ENCODE peak calls at places on chromosome 22, in ten cellular contexts. F is CD4-positive, CD25-positive, alpha-beta regulatory T cell; K is upper lobe of right lung; D is CD8-positive, alpha-beta T cell; X is HL-60; T is uterus; V is brain microvascular endothelial cell; S is substantia nigra; G is coronary artery; Z is HCT116. O is an unnamed sample.

GRCh38 chr22:43225609-43226008 is 38.7 kb upstream of the TTLL12 start:
- DNase-seq in X (no peak), V (no peak), K (no peak), Z (no peak), G (no peak), D (no peak), F (no peak), T (no peak), S (no peak), O (no peak)

GRCh38 chr22:45420539-45420938 is 7.0 kb downstream of the RIBC2 start:
- DNase-seq in K (no peak), G (peak; percentile 41), F (no peak), X (no peak), D (no peak), T (no peak), V (no peak), Z (no peak), S (no peak), O (no peak)

GRCh38 chr22:48342016-48342415 is 1485.7 kb downstream of the BRD1 start:
- DNase-seq in S (no peak), X (no peak), G (no peak), K (no peak), D (no peak), Z (no peak), T (no peak), V (no peak), F (no peak), O (no peak)

GRCh38 chr22:47176573-47177333 is 414.3 kb downstream of the TBC1D22A start:
- DNase-seq in D (no peak), T (peak; percentile 10), S (no peak), F (no peak), V (no peak), X (no peak), G (peak; percentile 63), Z (no peak), K (peak; percentile 60), O (no peak)

GRCh38 chr22:28282346-28282745 is 363.3 kb upstream of the PITPNB start:
- DNase-seq in V (no peak), D (no peak), S (no peak), F (no peak), T (no peak), X (no peak), G (no peak), Z (no peak), K (no peak), O (no peak)

GRCh38 chr22:17213976-17214375 is 5.3 kb downstream of the ADA2 start:
- DNase-seq in G (no peak), X (no peak), K (peak; percentile 75), T (peak; percentile 38), S (no peak), D (peak; percentile 68), F (peak; percentile 38), Z (peak; percentile 40), V (peak; percentile 27), O (no peak)

GRCh38 chr22:24775769-24776492 is 1.4 kb upstream of the PIWIL3 start:
- DNase-seq in X (no peak), F (no peak), K (no peak), G (no peak), Z (no peak), V (peak; percentile 33), S (no peak), D (no peak), T (no peak), O (no peak)

GRCh38 chr22:43299736-43300135 is 43.4 kb downstream of the SCUBE1 start:
- DNase-seq in T (no peak), D (no peak), G (no peak), F (no peak), V (no peak), X (no peak), K (no peak), Z (no peak), S (no peak), O (no peak)

DNA sequence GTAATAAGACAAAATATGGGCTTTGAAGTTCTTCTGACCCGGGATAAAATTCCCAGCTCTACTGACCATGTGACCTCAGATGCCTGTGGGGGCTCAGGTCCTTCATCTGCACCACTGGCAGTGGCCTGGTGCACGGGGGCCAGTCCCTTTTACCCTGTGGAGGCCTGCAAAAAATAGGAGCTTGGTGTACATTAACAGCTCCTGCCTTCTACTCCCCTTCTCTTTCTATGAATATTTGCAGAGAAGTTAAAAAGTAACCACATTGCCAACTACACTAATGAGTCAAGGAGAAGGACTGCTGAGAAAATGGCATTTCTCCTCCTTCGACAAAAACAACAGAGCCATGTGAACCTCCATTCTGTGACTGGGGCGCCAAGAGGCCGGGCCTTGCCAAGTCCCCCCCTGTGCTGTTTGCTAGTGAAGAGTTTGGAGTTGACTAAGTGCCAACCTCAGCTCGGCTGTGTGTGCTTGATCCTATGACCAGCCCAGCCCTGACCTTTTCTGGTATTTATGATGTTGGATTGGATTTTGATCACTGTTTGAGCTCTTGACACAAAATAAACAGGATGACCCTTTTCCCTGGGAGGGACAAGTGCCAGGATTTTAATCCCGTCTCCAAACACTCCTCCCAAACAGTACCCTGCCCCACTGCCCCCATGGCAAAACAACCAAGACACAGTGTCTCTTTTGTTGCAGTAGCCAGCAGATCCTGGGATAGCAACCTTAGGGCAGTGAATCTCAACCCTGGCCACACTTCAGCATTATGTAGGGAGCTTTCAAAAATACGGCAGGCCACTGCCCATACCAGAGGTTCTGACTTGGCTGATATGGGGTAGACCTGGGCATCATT is 380.1 kb downstream of the LARGE1 start:
- DNase-seq in S (peak; percentile 15), F (no peak), Z (no peak), G (no peak), V (peak; percentile 8), T (peak; percentile 60), K (peak; percentile 77), D (no peak), X (no peak), O (no peak)
- H3K27ac ChIP-seq in S (peak overlapping the region; percentile 17), F (no peak overlapping the region), Z (no peak overlapping the region), G (no peak overlapping the region), V (no peak overlapping the region), T (peak overlapping the region; percentile 56), K (peak overlapping the region; percentile 24), D (no peak overlapping the region), X (no peak overlapping the region), O (no peak overlapping the region)

DNA sequence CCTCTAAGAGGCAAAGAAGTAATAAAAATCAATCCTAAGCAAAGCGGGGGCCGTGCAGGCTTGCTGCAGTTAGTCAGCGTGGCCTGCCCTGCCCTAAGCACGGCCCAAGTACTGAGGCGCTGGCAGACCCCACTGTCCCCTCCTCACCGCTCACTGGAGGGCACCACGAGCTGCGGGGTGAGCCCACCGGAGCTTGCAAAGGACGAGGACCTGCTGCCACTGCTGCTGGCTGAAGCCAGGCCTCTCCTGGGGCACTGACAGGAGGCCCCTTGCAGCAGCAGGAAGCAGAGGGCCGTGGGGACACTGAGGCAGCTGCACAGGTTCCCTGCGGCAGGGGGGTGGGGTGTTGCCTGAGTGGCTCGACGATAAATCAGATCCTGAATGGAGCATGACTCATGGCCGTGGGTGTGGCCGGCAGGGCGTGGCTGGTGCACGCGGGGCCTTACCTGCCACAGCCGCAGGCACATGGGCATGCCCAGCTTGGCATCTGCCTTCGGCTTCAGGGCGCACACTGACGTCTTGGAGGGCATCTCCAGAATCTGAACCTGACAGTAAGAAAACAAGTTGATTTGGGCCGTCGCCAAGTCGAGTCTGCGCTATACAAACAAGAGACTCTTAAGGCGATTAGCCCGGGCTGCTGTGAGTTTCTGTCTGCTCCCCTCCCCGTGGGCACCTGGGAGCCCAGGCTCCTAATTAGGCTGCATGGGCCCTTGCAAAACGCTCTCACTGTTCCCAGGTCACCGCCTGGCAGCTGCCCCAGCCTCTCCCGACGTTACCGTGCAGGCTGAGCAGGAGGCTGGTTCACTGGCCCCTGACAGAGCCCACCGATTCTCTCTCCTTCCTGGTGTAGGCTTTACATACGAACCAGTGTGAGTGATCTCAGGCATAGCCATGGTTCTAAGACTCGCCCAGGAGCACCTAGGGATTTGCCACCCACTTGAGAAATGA is 45.9 kb downstream of the TBX1 start:
- DNase-seq in S (no peak), T (peak; percentile 25), X (no peak), K (peak; percentile 87), Z (peak; percentile 38), V (no peak), G (no peak), D (no peak), F (no peak), O (peak; percentile 66)
- H3K27ac ChIP-seq in S (no peak overlapping the region), T (no peak overlapping the region), X (no peak overlapping the region), K (no peak overlapping the region), Z (peak overlapping the region; percentile 57), V (no peak overlapping the region), G (no peak overlapping the region), D (no peak overlapping the region), F (no peak overlapping the region), O (peak overlapping the region; percentile 40)

DNA sequence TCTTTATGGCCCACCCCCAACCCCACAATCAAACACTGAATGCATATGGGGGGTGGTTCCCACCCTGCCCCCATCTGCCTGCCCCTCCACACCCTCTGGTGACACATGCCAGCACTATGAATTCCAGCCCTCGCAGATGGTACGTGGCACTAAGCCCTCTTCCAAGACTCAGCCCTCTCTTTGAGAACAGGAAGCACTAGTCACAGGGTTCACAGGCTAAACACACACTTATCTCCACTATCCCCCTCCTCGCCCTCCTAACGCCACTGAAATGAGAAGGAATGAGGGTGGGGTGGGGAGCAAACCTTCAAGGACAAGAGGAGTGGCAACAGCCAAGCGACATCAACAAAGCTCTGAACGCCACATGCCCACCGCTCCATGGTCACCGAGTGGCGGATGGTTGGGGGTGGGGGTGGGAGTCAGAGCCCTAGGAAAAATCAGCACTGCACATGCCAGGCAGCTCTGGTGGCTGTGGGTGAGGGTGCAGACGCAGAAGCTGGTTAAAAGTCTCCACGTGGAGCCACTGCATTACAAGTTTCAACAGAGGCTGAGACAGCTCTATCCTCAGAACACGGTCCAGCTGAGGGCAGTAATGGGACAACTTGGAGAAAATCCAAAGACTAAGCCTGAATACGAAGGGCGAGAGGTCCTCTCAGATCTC is 33.6 kb downstream of the TMEM184B start:
- DNase-seq in F (no peak), X (no peak), Z (no peak), K (peak; percentile 74), G (peak; percentile 90), S (peak; percentile 43), T (no peak), D (no peak), V (peak; percentile 85), O (peak; percentile 64)
- H3K27ac ChIP-seq in F (no peak overlapping the region), X (no peak overlapping the region), Z (peak overlapping the region; percentile 45), K (peak overlapping the region; percentile 79), G (peak overlapping the region; percentile 60), S (peak overlapping the region; percentile 94), T (peak overlapping the region; percentile 56), D (no peak overlapping the region), V (peak overlapping the region; percentile 89), O (peak overlapping the region; percentile 98)

DNA sequence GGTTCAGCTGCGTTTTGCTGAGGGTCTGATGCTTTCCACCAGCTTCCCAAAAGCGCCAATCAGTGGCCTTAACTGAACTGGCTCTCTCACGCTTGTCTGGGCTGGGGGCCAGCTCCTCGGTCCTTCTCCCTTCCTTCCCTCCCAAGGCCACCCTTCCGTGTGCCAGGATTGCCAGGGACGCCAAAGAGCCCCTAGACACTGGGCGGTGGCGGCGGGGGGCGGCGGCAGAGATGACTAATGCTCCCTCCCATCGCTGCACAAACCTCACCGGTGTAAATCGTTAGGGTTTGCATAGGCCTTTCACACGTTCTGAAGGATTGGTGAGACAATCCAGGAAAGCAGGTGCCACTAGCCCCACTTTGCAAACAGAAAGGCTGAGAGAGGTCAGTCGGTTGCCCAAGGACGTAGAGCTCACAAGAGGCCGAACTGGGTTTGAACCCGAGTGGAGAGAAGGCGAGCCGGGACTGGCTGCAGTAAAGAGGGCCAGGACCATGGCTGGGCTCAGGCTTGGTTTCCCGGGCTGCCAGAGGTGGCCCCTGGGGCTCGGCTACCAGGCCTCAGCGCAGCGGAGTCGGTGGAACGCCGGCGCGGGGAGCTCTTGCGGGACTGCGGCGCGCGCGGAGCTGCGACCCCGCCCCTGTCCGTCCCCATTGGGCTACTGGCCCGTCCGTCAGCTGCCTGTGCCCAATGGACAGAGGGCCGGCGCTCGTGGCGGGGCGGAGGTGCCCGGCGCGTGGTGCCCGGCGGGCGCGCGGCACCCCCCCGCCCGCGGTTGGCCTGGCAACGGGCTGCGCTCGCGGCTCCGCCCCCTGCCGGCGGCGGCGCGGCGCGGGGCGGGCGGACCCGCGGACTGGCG is 589 bp upstream of the GNAZ start:
- DNase-seq in D (peak; percentile 91), T (peak; percentile 89), X (peak; percentile 79), K (peak; percentile 95), V (peak; percentile 67), S (peak; percentile 84), F (peak; percentile 86), Z (peak; percentile 71), G (peak; percentile 89), O (peak; percentile 39)
- H3K27ac ChIP-seq in D (no peak overlapping the region), T (no peak overlapping the region), X (no peak overlapping the region), K (no peak overlapping the region), V (no peak overlapping the region), S (peak overlapping the region; percentile 71), F (peak overlapping the region; percentile 8), Z (peak overlapping the region; percentile 34), G (no peak overlapping the region), O (no peak overlapping the region)

O was measured in epithelial cell of prostate.